ENCODE peak calls at places on chromosomes 1 and 21, in six cellular contexts. B is transverse colon, L is HCT116, A is spleen, Y is stomach, M is sigmoid colon. P is an unnamed sample.

GRCh38 chr21:33750017-33750416 is 107.7 kb downstream of the ITSN1 start:
- DNase-seq in B (no peak), L (no peak), A (no peak), Y (no peak), M (no peak), P (no peak)

GRCh38 chr21:35324372-35325220 is 275.5 kb upstream of the RUNX1 start:
- DNase-seq in B (peak; percentile 14), L (no peak), A (no peak), Y (no peak), M (peak; percentile 81), P (no peak)

GRCh38 chr1:27891196-27891889 is 19.0 kb downstream of the THEMIS2 start:
- DNase-seq in B (peak; percentile 63), L (no peak), A (peak; percentile 81), Y (no peak), M (peak; percentile 62), P (no peak)

GRCh38 chr21:39630827-39631226 is 18.1 kb downstream of the B3GALT5 start:
- DNase-seq in B (no peak), L (no peak), A (no peak), Y (no peak), M (no peak), P (no peak)

GRCh38 chr1:229882621-229883020 is 184.4 kb upstream of the GALNT2 start:
- DNase-seq in B (no peak), L (no peak), A (no peak), Y (no peak), M (no peak), P (no peak)

GRCh38 chr1:44819594-44820327 is 11.4 kb downstream of the BTBD19 start:
- DNase-seq in B (peak; percentile 86), L (peak; percentile 96), A (peak; percentile 94), Y (peak; percentile 79), M (peak; percentile 92), P (peak; percentile 72)

GRCh38 chr1:211324992-211325775 is 1.4 kb upstream of the TRAF5 start:
- DNase-seq in B (no peak), L (no peak), A (peak; percentile 33), Y (no peak), M (no peak), P (no peak)

GRCh38 chr1:76463278-76463677 is 388.7 kb downstream of the ST6GALNAC3 start:
- DNase-seq in B (no peak), L (no peak), A (no peak), Y (no peak), M (no peak), P (no peak)

GRCh38 chr1:27528701-27529637 is 39.0 kb upstream of the WASF2 start:
- DNase-seq in B (peak; percentile 49), L (no peak), A (no peak), Y (no peak), M (peak; percentile 95), P (no peak)

GRCh38 chr1:17404034-17404671 is 32.2 kb downstream of the PADI6 start:
- DNase-seq in B (no peak), L (no peak), A (no peak), Y (no peak), M (no peak), P (no peak)

GRCh38 chr1:9100471-9101043 is 28.3 kb downstream of the GPR157 start:
- DNase-seq in B (no peak), L (no peak), A (no peak), Y (no peak), M (peak; percentile 13), P (no peak)

GRCh38 chr1:25245809-25246599 is 1.2 kb downstream of the RSRP1 start:
- DNase-seq in B (peak; percentile 48), L (no peak), A (peak; percentile 81), Y (no peak), M (no peak), P (no peak)

GRCh38 chr1:213414346-213414745 is 363.3 kb downstream of the RPS6KC1 start:
- DNase-seq in B (no peak), L (no peak), A (no peak), Y (no peak), M (no peak), P (no peak)

GRCh38 chr1:9877962-9878361 is 32.1 kb downstream of the CTNNBIP1 start:
- DNase-seq in B (peak; percentile 38), L (peak; percentile 46), A (no peak), Y (peak; percentile 67), M (no peak), P (no peak)

GRCh38 chr1:116415699-116416533 is 42.9 kb downstream of the ATP1A1 start:
- DNase-seq in B (no peak), L (no peak), A (no peak), Y (no peak), M (no peak), P (peak; percentile 48)

GRCh38 chr1:8629241-8630091 is 188.0 kb downstream of the RERE start:
- DNase-seq in B (peak; percentile 25), L (no peak), A (peak; percentile 82), Y (no peak), M (no peak), P (no peak)

GRCh38 chr1:84299536-84300260 is 1.8 kb upstream of the SAMD13 start:
- DNase-seq in B (no peak), L (no peak), A (no peak), Y (no peak), M (no peak), P (no peak)

GRCh38 chr1:21254335-21254951 is 35.8 kb downstream of the ECE1 start:
- DNase-seq in B (peak; percentile 20), L (no peak), A (no peak), Y (no peak), M (peak; percentile 82), P (no peak)

GRCh38 chr1:243543501-243543900 is 287.7 kb downstream of the SDCCAG8 start:
- DNase-seq in B (no peak), L (no peak), A (no peak), Y (no peak), M (no peak), P (no peak)

GRCh38 chr1:247371801-247372259 is 40.2 kb upstream of the ZNF496 start:
- DNase-seq in B (no peak), L (no peak), A (no peak), Y (no peak), M (no peak), P (no peak)

GRCh38 chr1:206555473-206555935 is 48.2 kb downstream of the RASSF5 start:
- DNase-seq in B (peak; percentile 31), L (no peak), A (peak; percentile 83), Y (no peak), M (no peak), P (peak; percentile 66)

GRCh38 chr1:151472852-151473731 is 13.8 kb upstream of the POGZ start:
- DNase-seq in B (peak; percentile 49), L (no peak), A (peak; percentile 82), Y (peak; percentile 36), M (peak; percentile 75), P (no peak)

GRCh38 chr1:227316941-227317540 is 1.3 kb downstream of the CDC42BPA start:
- DNase-seq in B (no peak), L (no peak), A (no peak), Y (no peak), M (no peak), P (no peak)

GRCh38 chr1:8012955-8013354 is 13.2 kb downstream of the ERRFI1 start:
- DNase-seq in B (no peak), L (no peak), A (no peak), Y (no peak), M (no peak), P (no peak)

GRCh38 chr1:204080163-204080903 is 7.4 kb downstream of the SOX13 start:
- DNase-seq in B (peak; percentile 89), L (peak; percentile 90), A (peak; percentile 64), Y (peak; percentile 94), M (peak; percentile 92), P (peak; percentile 91)

GRCh38 chr1:56135864-56136147 is 443.6 kb downstream of the PLPP3 start:
- DNase-seq in B (no peak), L (no peak), A (no peak), Y (no peak), M (no peak), P (no peak)

GRCh38 chr1:56139786-56140185 is 439.6 kb downstream of the PLPP3 start:
- DNase-seq in B (no peak), L (no peak), A (no peak), Y (no peak), M (no peak), P (no peak)

GRCh38 chr1:56137829-56138505 is 441.4 kb downstream of the PLPP3 start:
- DNase-seq in B (no peak), L (no peak), A (no peak), Y (no peak), M (no peak), P (no peak)

GRCh38 chr1:56135069-56135863 is 444.1 kb downstream of the PLPP3 start:
- DNase-seq in B (no peak), L (no peak), A (no peak), Y (no peak), M (no peak), P (no peak)

DNA sequence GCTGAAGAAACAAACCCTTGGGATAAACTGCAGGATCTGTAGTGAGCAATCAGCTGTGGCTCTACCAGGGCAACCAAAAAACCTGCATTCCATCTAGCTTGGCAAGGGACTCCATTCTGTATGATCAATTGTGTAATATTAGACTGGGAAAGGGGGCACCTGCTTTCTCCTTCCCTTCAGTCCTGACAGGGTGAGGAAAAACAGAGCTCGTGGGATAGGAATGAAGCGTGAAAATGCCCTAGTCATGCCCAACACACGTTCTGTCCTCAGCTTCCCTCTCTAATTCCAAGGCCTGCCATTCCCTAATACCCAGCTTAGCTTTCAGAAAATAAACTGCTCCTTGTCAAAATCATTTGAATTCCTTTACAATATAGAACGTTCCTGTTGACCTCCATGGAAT is 442.3 kb downstream of the PLPP3 start:
- DNase-seq in B (no peak), L (no peak), A (no peak), Y (no peak), M (no peak), P (no peak)
- TF ChIP-seq POLR2AphosphoS5 in B (no peak), L (no peak), A (no peak), Y (peak; percentile 70), M (no peak), P (no peak)

GRCh38 chr1:93908394-93909145 is 660 bp downstream of the GCLM start:
- DNase-seq in B (peak; percentile 71), L (no peak), A (peak; percentile 95), Y (peak; percentile 54), M (peak; percentile 65), P (peak; percentile 22)
- TF ChIP-seq POLR2A in B (no peak), L (no peak), A (no peak), Y (no peak), M (no peak), P (no peak)

GRCh38 chr1:58813801-58814200 is 30.0 kb upstream of the JUN start:
- DNase-seq in B (no peak), L (no peak), A (no peak), Y (no peak), M (no peak), P (no peak)

GRCh38 chr1:58815680-58816071 is 31.8 kb upstream of the JUN start:
- DNase-seq in B (peak; percentile 77), L (no peak), A (no peak), Y (no peak), M (no peak), P (no peak)

GRCh38 chr1:58814251-58815068 is 30.6 kb upstream of the JUN start:
- DNase-seq in B (peak; percentile 86), L (no peak), A (peak; percentile 90), Y (peak; percentile 86), M (peak; percentile 70), P (peak; percentile 74)

GRCh38 chr1:58816072-58816746 is 32.4 kb upstream of the JUN start:
- DNase-seq in B (peak; percentile 96), L (peak; percentile 51), A (peak; percentile 99), Y (peak; percentile 94), M (peak; percentile 96), P (peak; percentile 77)

GRCh38 chr1:58815069-58815679 is 31.3 kb upstream of the JUN start:
- DNase-seq in B (peak; percentile 91), L (peak; percentile 52), A (peak; percentile 95), Y (peak; percentile 92), M (peak; percentile 93), P (peak; percentile 75)
- TF ChIP-seq POLR2AphosphoS5 in B (peak; percentile 81), L (peak; percentile 37), A (peak; percentile 92), Y (peak; percentile 94), M (no peak), P (peak; percentile 72)

GRCh38 chr1:53367503-53368313 is 39.8 kb upstream of the LRP8 start:
- DNase-seq in B (peak; percentile 19), L (no peak), A (peak; percentile 80), Y (peak; percentile 23), M (no peak), P (peak; percentile 34)
- TF ChIP-seq POLR2A in B (no peak), L (no peak), A (no peak), Y (no peak), M (no peak), P (no peak)